ENCODE peak calls at places on chromosomes 6 and 20, in eight cellular contexts. I is stimulated activated CD4-positive, alpha-beta T cell treated with anti-CD3 and anti-CD28 coated beads, Interleukin-1b, Interleukin-23, amount 100 ng/mL, for 4 hours; V is H7; Z is hippocampal formation; Y is fibroblast of pulmonary artery; M is right lobe of liver; S is WTC11; H is ELR. Q is an unnamed sample.

GRCh38 chr20:62952373-62953166 is at the start of gene SLC17A9:
- DNase-seq in I (no peak), M (peak; percentile 96), Z (no peak), H (peak; percentile 88), V (peak; percentile 96), Y (peak; percentile 16), S (peak; percentile 74), Q (no peak)

GRCh38 chr20:62651285-62652021 is 9.2 kb downstream of the SLCO4A1 start:
- DNase-seq in Z (no peak), S (no peak), H (no peak), V (no peak), Y (peak; percentile 50), M (no peak), I (peak; percentile 52), Q (no peak)

GRCh38 chr6:169340395-169340794 is 86.7 kb upstream of the THBS2 start:
- DNase-seq in V (no peak), Y (no peak), Z (no peak), M (no peak), I (no peak), S (no peak), H (peak; percentile 43), Q (peak; percentile 79)

GRCh38 chr6:113901482-113901881 is 44.3 kb downstream of the MARCKS start:
- DNase-seq in I (no peak), H (no peak), Y (peak; percentile 44), M (no peak), S (no peak), Z (no peak), V (no peak), Q (no peak)

GRCh38 chr20:8043687-8044278 is 24.2 kb upstream of the TMX4 start:
- DNase-seq in Z (no peak), V (peak; percentile 19), I (peak; percentile 28), H (peak; percentile 61), Y (peak; percentile 78), M (no peak), S (no peak), Q (peak; percentile 53)

GRCh38 chr6:166284640-166285039 is 23.6 kb downstream of the PRR18 start:
- DNase-seq in Z (no peak), Y (no peak), M (no peak), S (no peak), H (no peak), I (no peak), V (no peak), Q (no peak)

GRCh38 chr6:105608393-105608705 is 205.5 kb upstream of the PREP start:
- DNase-seq in Y (no peak), S (no peak), V (no peak), Z (no peak), M (no peak), H (no peak), I (no peak), Q (no peak)

GRCh38 chr6:30101423-30101938 is 11.4 kb downstream of the TRIM31 start:
- DNase-seq in M (no peak), V (peak; percentile 34), H (no peak), Z (no peak), I (no peak), Y (no peak), S (no peak), Q (no peak)

GRCh38 chr6:12528171-12528570 is 188.4 kb upstream of the PHACTR1 start:
- DNase-seq in Z (no peak), M (no peak), V (no peak), H (no peak), I (no peak), S (no peak), Y (no peak), Q (no peak)

GRCh38 chr6:21733311-21733710 is 139.8 kb downstream of the SOX4 start:
- DNase-seq in Z (no peak), V (no peak), M (no peak), H (no peak), I (no peak), Y (no peak), S (no peak), Q (no peak)

Q was measured in mammary epithelial cell.